ENCODE peak calls at places on chromosomes 11 and 22, in nine cellular contexts. One of them, this sample, is unnamed. For H3K27me3, the result is how much of the 10 kb centered on the place peaks cover.

GRCh38 chr11:74345420-74345819 is 34.0 kb upstream of the P4HA3 start:
- DNase-seq in neural progenitor cell: no peak
- DNase-seq in lung: no peak
- DNase-seq in CD4-positive, alpha-beta memory T cell: no peak
- DNase-seq in Panc1: no peak
- DNase-seq in GM23248: no peak
- DNase-seq in dorsolateral prefrontal cortex: no peak
- DNase-seq in IMR-90: peak
- DNase-seq in H9: no peak
- DNase-seq in this sample: no peak

GRCh38 chr22:28027453-28028448 is 108.7 kb upstream of the PITPNB start:
- DNase-seq in IMR-90: no peak
- DNase-seq in lung: no peak
- DNase-seq in H9: no peak
- DNase-seq in GM23248: no peak
- DNase-seq in CD4-positive, alpha-beta memory T cell: no peak
- DNase-seq in dorsolateral prefrontal cortex: no peak
- DNase-seq in neural progenitor cell: no peak
- DNase-seq in Panc1: no peak
- DNase-seq in this sample: no peak

GRCh38 chr11:131688056-131688693 is 317.8 kb downstream of the NTM start:
- DNase-seq in IMR-90: peak
- DNase-seq in GM23248: peak
- DNase-seq in CD4-positive, alpha-beta memory T cell: no peak
- DNase-seq in H9: peak
- DNase-seq in lung: no peak
- DNase-seq in neural progenitor cell: peak
- DNase-seq in Panc1: no peak
- DNase-seq in dorsolateral prefrontal cortex: peak
- DNase-seq in this sample: no peak

GRCh38 chr11:6587360-6587953 is 16.0 kb downstream of the RRP8 start:
- DNase-seq in neural progenitor cell: no peak
- DNase-seq in H9: no peak
- DNase-seq in Panc1: no peak
- DNase-seq in IMR-90: no peak
- DNase-seq in GM23248: no peak
- DNase-seq in dorsolateral prefrontal cortex: peak
- DNase-seq in CD4-positive, alpha-beta memory T cell: no peak
- DNase-seq in lung: peak
- DNase-seq in this sample: no peak

GRCh38 chr11:128608732-128609131 is 21.4 kb upstream of the ETS1 start:
- DNase-seq in GM23248: no peak
- DNase-seq in IMR-90: no peak
- DNase-seq in neural progenitor cell: no peak
- DNase-seq in H9: no peak
- DNase-seq in dorsolateral prefrontal cortex: no peak
- DNase-seq in Panc1: no peak
- DNase-seq in lung: no peak
- DNase-seq in CD4-positive, alpha-beta memory T cell: no peak
- DNase-seq in this sample: no peak

GRCh38 chr11:60310407-60310998 is 16.6 kb upstream of the MS4A6E start:
- DNase-seq in GM23248: no peak
- DNase-seq in dorsolateral prefrontal cortex: no peak
- DNase-seq in H9: no peak
- DNase-seq in CD4-positive, alpha-beta memory T cell: no peak
- DNase-seq in Panc1: no peak
- DNase-seq in IMR-90: no peak
- DNase-seq in lung: no peak
- DNase-seq in neural progenitor cell: no peak
- DNase-seq in this sample: no peak

GRCh38 chr11:105935791-105936190 is 86.2 kb downstream of the MSANTD4 start:
- DNase-seq in lung: no peak
- DNase-seq in GM23248: no peak
- DNase-seq in CD4-positive, alpha-beta memory T cell: no peak
- DNase-seq in H9: no peak
- DNase-seq in Panc1: no peak
- DNase-seq in dorsolateral prefrontal cortex: no peak
- DNase-seq in IMR-90: peak
- DNase-seq in neural progenitor cell: peak
- DNase-seq in this sample: no peak

GRCh38 chr22:20956258-20957117 is 10.6 kb upstream of the AIFM3 start:
- DNase-seq in Panc1: no peak
- DNase-seq in dorsolateral prefrontal cortex: no peak
- DNase-seq in neural progenitor cell: peak
- DNase-seq in IMR-90: peak
- DNase-seq in CD4-positive, alpha-beta memory T cell: no peak
- DNase-seq in GM23248: peak
- DNase-seq in H9: peak
- DNase-seq in lung: no peak
- DNase-seq in this sample: no peak

GRCh38 chr22:36863281-36863680 is 2.5 kb downstream of the NCF4 start:
- DNase-seq in H9: no peak
- DNase-seq in Panc1: no peak
- DNase-seq in dorsolateral prefrontal cortex: no peak
- DNase-seq in lung: no peak
- DNase-seq in GM23248: no peak
- DNase-seq in CD4-positive, alpha-beta memory T cell: no peak
- DNase-seq in IMR-90: no peak
- DNase-seq in neural progenitor cell: no peak
- DNase-seq in this sample: no peak

GRCh38 chr11:129574431-129574830 is 198.8 kb downstream of the BARX2 start:
- DNase-seq in dorsolateral prefrontal cortex: no peak
- DNase-seq in H9: no peak
- DNase-seq in lung: no peak
- DNase-seq in Panc1: no peak
- DNase-seq in CD4-positive, alpha-beta memory T cell: no peak
- DNase-seq in neural progenitor cell: no peak
- DNase-seq in GM23248: no peak
- DNase-seq in IMR-90: no peak
- DNase-seq in this sample: no peak

GRCh38 chr11:13261600-13262061 is 16.0 kb upstream of the BMAL1 start:
- DNase-seq in CD4-positive, alpha-beta memory T cell: no peak
- DNase-seq in GM23248: peak
- DNase-seq in Panc1: peak
- DNase-seq in H9: no peak
- DNase-seq in IMR-90: peak
- DNase-seq in neural progenitor cell: no peak
- DNase-seq in lung: no peak
- DNase-seq in dorsolateral prefrontal cortex: no peak
- DNase-seq in this sample: no peak

GRCh38 chr11:68908273-68908672 is 4.6 kb downstream of the IGHMBP2 start:
- DNase-seq in neural progenitor cell: no peak
- DNase-seq in GM23248: no peak
- DNase-seq in H9: no peak
- DNase-seq in lung: no peak
- DNase-seq in dorsolateral prefrontal cortex: no peak
- DNase-seq in IMR-90: no peak
- DNase-seq in CD4-positive, alpha-beta memory T cell: no peak
- DNase-seq in Panc1: no peak
- DNase-seq in this sample: no peak

GRCh38 chr11:128502736-128503135 is 84.6 kb downstream of the ETS1 start:
- DNase-seq in neural progenitor cell: no peak
- DNase-seq in dorsolateral prefrontal cortex: no peak
- DNase-seq in IMR-90: peak
- DNase-seq in GM23248: peak
- DNase-seq in Panc1: no peak
- DNase-seq in H9: no peak
- DNase-seq in lung: no peak
- DNase-seq in CD4-positive, alpha-beta memory T cell: no peak
- DNase-seq in this sample: no peak

GRCh38 chr11:33904128-33904527 is 12.3 kb upstream of the LMO2 start:
- DNase-seq in neural progenitor cell: no peak
- DNase-seq in H9: no peak
- DNase-seq in IMR-90: no peak
- DNase-seq in Panc1: no peak
- DNase-seq in lung: no peak
- DNase-seq in dorsolateral prefrontal cortex: no peak
- DNase-seq in CD4-positive, alpha-beta memory T cell: no peak
- DNase-seq in GM23248: no peak
- DNase-seq in this sample: no peak
- H3K27me3 ChIP-seq in neural progenitor cell: under half
- H3K27me3 ChIP-seq in H9: under half
- H3K27me3 ChIP-seq in IMR-90: under half
- H3K27me3 ChIP-seq in Panc1: under half
- H3K27me3 ChIP-seq in lung: under half
- H3K27me3 ChIP-seq in dorsolateral prefrontal cortex: under half
- H3K27me3 ChIP-seq in CD4-positive, alpha-beta memory T cell: under half
- H3K27me3 ChIP-seq in GM23248: half or more
- H3K27me3 ChIP-seq in this sample: under half

DNA sequence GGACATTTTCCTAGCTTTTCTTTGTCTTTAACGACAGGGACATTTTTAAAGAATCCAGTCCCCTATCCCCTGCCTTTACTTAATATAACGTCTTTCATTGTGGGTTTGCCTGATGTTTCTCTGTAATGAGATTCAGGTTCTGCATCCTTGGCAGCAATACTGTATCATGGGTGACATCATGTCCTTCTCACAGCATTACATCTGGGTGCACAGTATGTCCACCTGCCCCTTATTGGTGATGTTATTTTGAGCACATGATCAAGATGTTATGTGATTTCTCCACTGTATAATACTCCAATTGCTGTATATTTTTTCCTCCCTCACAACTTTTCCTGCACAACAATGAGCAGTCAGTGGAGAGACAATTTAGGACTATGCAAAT is 9.7 kb upstream of the STK33 start:
- DNase-seq in neural progenitor cell: no peak
- DNase-seq in lung: no peak
- DNase-seq in dorsolateral prefrontal cortex: no peak
- DNase-seq in IMR-90: no peak
- DNase-seq in CD4-positive, alpha-beta memory T cell: no peak
- DNase-seq in H9: no peak
- DNase-seq in GM23248: no peak
- DNase-seq in Panc1: no peak
- DNase-seq in this sample: no peak
- H3K27ac ChIP-seq in neural progenitor cell: no peak
- H3K27ac ChIP-seq in lung: no peak
- H3K27ac ChIP-seq in dorsolateral prefrontal cortex: no peak
- H3K27ac ChIP-seq in IMR-90: no peak
- H3K27ac ChIP-seq in CD4-positive, alpha-beta memory T cell: no peak
- H3K27ac ChIP-seq in H9: no peak
- H3K27ac ChIP-seq in GM23248: peak
- H3K27ac ChIP-seq in Panc1: no peak
- H3K27ac ChIP-seq in this sample: no peak

DNA sequence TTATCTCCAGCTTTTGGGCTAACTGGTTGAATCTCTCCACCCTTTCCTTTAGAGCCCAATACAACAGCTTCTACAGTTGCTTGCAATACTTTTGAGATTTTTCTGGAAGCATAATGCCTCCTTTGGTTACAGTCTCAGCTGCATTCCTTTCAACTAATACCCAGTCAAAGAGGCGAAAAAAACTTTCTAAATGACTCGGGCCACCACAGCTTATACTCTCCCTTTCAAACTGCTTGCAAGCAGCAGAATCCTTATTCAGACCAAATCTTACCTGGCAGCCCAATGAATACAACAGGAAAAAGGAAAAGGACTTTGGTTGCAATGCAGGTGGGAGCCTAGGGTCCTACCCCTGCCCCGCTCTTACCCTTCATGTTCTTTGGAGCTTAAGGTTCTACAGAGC is 15.8 kb downstream of the JAML start:
- DNase-seq in dorsolateral prefrontal cortex: no peak
- DNase-seq in Panc1: no peak
- DNase-seq in H9: no peak
- DNase-seq in IMR-90: no peak
- DNase-seq in neural progenitor cell: no peak
- DNase-seq in CD4-positive, alpha-beta memory T cell: no peak
- DNase-seq in GM23248: no peak
- DNase-seq in lung: no peak
- DNase-seq in this sample: no peak
- H3K27me3 ChIP-seq in dorsolateral prefrontal cortex: under half
- H3K27me3 ChIP-seq in Panc1: half or more
- H3K27me3 ChIP-seq in H9: under half
- H3K27me3 ChIP-seq in IMR-90: under half
- H3K27me3 ChIP-seq in neural progenitor cell: under half
- H3K27me3 ChIP-seq in CD4-positive, alpha-beta memory T cell: under half
- H3K27me3 ChIP-seq in GM23248: half or more
- H3K27me3 ChIP-seq in lung: under half
- H3K27me3 ChIP-seq in this sample: under half

DNA sequence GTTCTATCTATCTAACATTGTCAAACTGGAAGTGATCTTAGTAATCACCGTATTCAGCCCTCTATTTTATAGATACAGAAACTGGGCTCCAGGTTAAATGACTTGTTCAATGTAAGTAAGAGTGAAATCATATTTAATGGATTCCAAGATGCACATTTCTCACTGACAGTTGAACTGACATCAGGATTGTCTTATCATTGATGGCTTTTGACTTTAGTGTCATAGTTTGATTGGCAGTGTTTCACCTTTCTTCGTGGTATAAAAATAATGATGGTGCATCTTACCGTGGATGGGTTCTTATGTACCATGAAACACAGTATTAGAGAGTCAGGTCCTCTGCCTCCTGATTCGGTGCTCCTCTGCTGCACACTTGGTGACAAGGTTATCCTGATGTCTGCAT is 123.1 kb downstream of the NCAM1 start:
- DNase-seq in Panc1: no peak
- DNase-seq in lung: no peak
- DNase-seq in IMR-90: no peak
- DNase-seq in CD4-positive, alpha-beta memory T cell: no peak
- DNase-seq in dorsolateral prefrontal cortex: no peak
- DNase-seq in neural progenitor cell: no peak
- DNase-seq in H9: no peak
- DNase-seq in GM23248: no peak
- DNase-seq in this sample: no peak
- H3K27ac ChIP-seq in Panc1: no peak
- H3K27ac ChIP-seq in lung: no peak
- H3K27ac ChIP-seq in IMR-90: no peak
- H3K27ac ChIP-seq in CD4-positive, alpha-beta memory T cell: no peak
- H3K27ac ChIP-seq in dorsolateral prefrontal cortex: no peak
- H3K27ac ChIP-seq in neural progenitor cell: no peak
- H3K27ac ChIP-seq in H9: no peak
- H3K27ac ChIP-seq in GM23248: no peak
- H3K27ac ChIP-seq in this sample: no peak

GRCh38 chr11:31806186-31806943 is 4.8 kb downstream of the PAX6 start:
- DNase-seq in dorsolateral prefrontal cortex: no peak
- DNase-seq in CD4-positive, alpha-beta memory T cell: no peak
- DNase-seq in lung: no peak
- DNase-seq in IMR-90: no peak
- DNase-seq in neural progenitor cell: peak
- DNase-seq in Panc1: no peak
- DNase-seq in GM23248: no peak
- DNase-seq in H9: peak
- DNase-seq in this sample: no peak
- H3K27me3 ChIP-seq in dorsolateral prefrontal cortex: half or more
- H3K27me3 ChIP-seq in CD4-positive, alpha-beta memory T cell: half or more
- H3K27me3 ChIP-seq in lung: under half
- H3K27me3 ChIP-seq in IMR-90: half or more
- H3K27me3 ChIP-seq in neural progenitor cell: half or more
- H3K27me3 ChIP-seq in Panc1: under half
- H3K27me3 ChIP-seq in GM23248: half or more
- H3K27me3 ChIP-seq in H9: half or more
- H3K27me3 ChIP-seq in this sample: half or more

DNA sequence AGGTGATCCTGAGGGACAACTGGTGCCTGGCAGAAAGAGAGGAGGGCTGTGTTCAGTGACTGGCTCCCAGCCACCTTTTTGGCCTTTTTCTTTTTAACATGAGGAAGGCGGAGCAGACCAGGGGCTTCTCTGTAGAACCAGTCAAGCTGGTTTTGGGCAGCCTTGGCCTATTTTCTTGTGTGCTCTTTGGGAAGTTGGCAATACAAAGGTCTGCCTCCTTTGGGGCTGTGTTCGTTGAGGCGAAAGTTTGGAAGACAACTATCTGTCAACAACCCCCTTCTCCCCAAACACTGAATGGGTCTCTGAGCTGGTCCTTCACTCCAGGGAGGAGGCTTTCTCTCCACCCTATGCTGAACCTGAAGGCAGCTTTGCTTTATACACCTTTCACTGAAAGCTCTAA is 8.5 kb downstream of the MARK2 start:
- DNase-seq in Panc1: no peak
- DNase-seq in CD4-positive, alpha-beta memory T cell: no peak
- DNase-seq in GM23248: no peak
- DNase-seq in lung: peak
- DNase-seq in dorsolateral prefrontal cortex: no peak
- DNase-seq in H9: peak
- DNase-seq in IMR-90: no peak
- DNase-seq in neural progenitor cell: no peak
- DNase-seq in this sample: no peak
- H3K27ac ChIP-seq in Panc1: no peak
- H3K27ac ChIP-seq in CD4-positive, alpha-beta memory T cell: no peak
- H3K27ac ChIP-seq in GM23248: no peak
- H3K27ac ChIP-seq in lung: peak
- H3K27ac ChIP-seq in dorsolateral prefrontal cortex: peak
- H3K27ac ChIP-seq in H9: peak
- H3K27ac ChIP-seq in IMR-90: no peak
- H3K27ac ChIP-seq in neural progenitor cell: peak
- H3K27ac ChIP-seq in this sample: no peak